ENCODE peak calls at places on chromosomes 11 and 22, in seven cellular contexts. X is MM.1S, W is PC-3, Y is aorta, Q is IMR-90, C is upper lobe of right lung, E is suprapubic skin. U is an unnamed sample.

GRCh38 chr11:16945671-16946469 is 68.3 kb downstream of the PLEKHA7 start:
- DNase-seq in Y (no peak), Q (peak), C (peak), X (peak), W (peak), E (no peak), U (peak)

GRCh38 chr11:130829801-130830562 is 86.3 kb downstream of the SNX19 start:
- DNase-seq in W (no peak), E (peak), Y (peak), Q (no peak), X (no peak), C (no peak), U (peak)

GRCh38 chr22:31284241-31284745 is 8.0 kb downstream of the PIK3IP1 start:
- DNase-seq in Y (no peak), E (no peak), W (no peak), X (no peak), Q (no peak), C (no peak), U (no peak)

GRCh38 chr11:60899021-60899936 is 7.1 kb downstream of the PRPF19 start:
- DNase-seq in Q (peak), W (peak), E (no peak), X (peak), Y (no peak), C (no peak), U (peak)

GRCh38 chr11:1303973-1304372 is 5.5 kb downstream of the TOLLIP start:
- DNase-seq in Y (peak), X (no peak), C (peak), E (peak), W (no peak), Q (no peak), U (peak)

GRCh38 chr11:105298630-105299029 is 159.1 kb upstream of the CARD18 start:
- DNase-seq in Q (peak), W (peak), C (no peak), X (no peak), Y (no peak), E (no peak), U (no peak)

GRCh38 chr11:112200252-112200651 is 24.9 kb downstream of the BCO2 start:
- DNase-seq in Y (no peak), E (no peak), C (no peak), Q (no peak), X (no peak), W (no peak), U (no peak)

GRCh38 chr11:19241260-19242183 is 777 bp upstream of the E2F8 start:
- DNase-seq in C (peak), X (peak), W (peak), Y (peak), E (peak), Q (no peak), U (no peak)

GRCh38 chr11:129846508-129847335 is 31.1 kb downstream of the TMEM45B start:
- DNase-seq in Q (peak), W (peak), E (no peak), Y (no peak), C (no peak), X (peak), U (no peak)

GRCh38 chr11:125257185-125257584 is 92.6 kb downstream of the PKNOX2 start:
- DNase-seq in X (no peak), W (peak), Y (no peak), C (no peak), Q (no peak), E (no peak), U (no peak)

GRCh38 chr22:39522567-39523300 is 2.4 kb downstream of the ATF4 start:
- DNase-seq in X (no peak), W (peak), E (no peak), C (no peak), Y (peak), Q (peak), U (peak)

GRCh38 chr22:17903564-17904295 is 120.6 kb downstream of the MICAL3 start:
- DNase-seq in Y (no peak), W (no peak), X (no peak), Q (no peak), C (no peak), E (no peak), U (no peak)

GRCh38 chr22:46079093-46079860 is 71.0 kb upstream of the PPARA start:
- DNase-seq in W (no peak), X (no peak), C (peak), E (peak), Q (no peak), Y (peak), U (no peak)

GRCh38 chr11:131993291-131993690 is 622.9 kb downstream of the NTM start:
- DNase-seq in Y (no peak), C (no peak), X (no peak), E (no peak), W (no peak), Q (peak), U (no peak)

GRCh38 chr11:57294225-57295131 is 30.3 kb downstream of the TNKS1BP1 start:
- DNase-seq in Y (no peak), W (peak), X (no peak), C (no peak), E (no peak), Q (peak), U (no peak)

GRCh38 chr11:103948331-103948730 is 88.1 kb upstream of the DDI1 start:
- DNase-seq in X (no peak), Q (no peak), C (no peak), Y (no peak), E (no peak), W (no peak), U (no peak)

GRCh38 chr11:88405853-88406252 is 68.3 kb upstream of the CTSC start:
- DNase-seq in Y (no peak), E (no peak), C (no peak), W (no peak), Q (no peak), X (no peak), U (no peak)

GRCh38 chr22:39502109-39502788 is at the start of gene MIEF1:
- DNase-seq in W (peak), Q (peak), Y (peak), E (peak), C (peak), X (peak), U (peak)

GRCh38 chr22:41841085-41841712 is 8.3 kb downstream of the SREBF2 start:
- DNase-seq in W (peak), E (no peak), C (no peak), Y (no peak), X (no peak), Q (no peak), U (no peak)

GRCh38 chr11:2685566-2686359 is 14.0 kb downstream of the KCNQ1OT1 start:
- DNase-seq in X (no peak), Y (peak), E (peak), Q (no peak), C (peak), W (no peak), U (no peak)

GRCh38 chr22:47433627-47434026 is 671.2 kb downstream of the TBC1D22A start:
- DNase-seq in X (no peak), E (no peak), Q (no peak), C (no peak), W (no peak), Y (no peak), U (no peak)

GRCh38 chr11:8070417-8071101 is 10.5 kb upstream of the TUB start:
- DNase-seq in W (peak), E (peak), X (no peak), Q (peak), C (no peak), Y (no peak), U (no peak)

GRCh38 chr11:103794262-103794661 is 242.2 kb upstream of the DDI1 start:
- DNase-seq in X (no peak), Q (no peak), Y (no peak), E (no peak), W (no peak), C (no peak), U (no peak)

GRCh38 chr11:6646040-6646439 is 9.6 kb downstream of the DCHS1 start:
- DNase-seq in C (no peak), Q (peak), X (no peak), E (no peak), Y (no peak), W (no peak), U (no peak)

GRCh38 chr11:77066229-77067023 is at the start of gene CAPN5:
- DNase-seq in W (peak), C (peak), Q (peak), Y (peak), X (peak), E (peak), U (peak)

GRCh38 chr11:77069336-77069968 is 2.7 kb downstream of the CAPN5 start:
- DNase-seq in Q (no peak), Y (no peak), X (no peak), C (peak), W (no peak), E (peak), U (peak)

GRCh38 chr11:77068461-77069335 is 1.9 kb downstream of the CAPN5 start:
- DNase-seq in E (peak), C (peak), X (no peak), Y (no peak), Q (no peak), W (no peak), U (no peak)

GRCh38 chr11:77065878-77066228 is 918 bp upstream of the CAPN5 start:
- DNase-seq in Q (peak), Y (no peak), W (no peak), C (peak), E (peak), X (no peak), U (peak)

DNA sequence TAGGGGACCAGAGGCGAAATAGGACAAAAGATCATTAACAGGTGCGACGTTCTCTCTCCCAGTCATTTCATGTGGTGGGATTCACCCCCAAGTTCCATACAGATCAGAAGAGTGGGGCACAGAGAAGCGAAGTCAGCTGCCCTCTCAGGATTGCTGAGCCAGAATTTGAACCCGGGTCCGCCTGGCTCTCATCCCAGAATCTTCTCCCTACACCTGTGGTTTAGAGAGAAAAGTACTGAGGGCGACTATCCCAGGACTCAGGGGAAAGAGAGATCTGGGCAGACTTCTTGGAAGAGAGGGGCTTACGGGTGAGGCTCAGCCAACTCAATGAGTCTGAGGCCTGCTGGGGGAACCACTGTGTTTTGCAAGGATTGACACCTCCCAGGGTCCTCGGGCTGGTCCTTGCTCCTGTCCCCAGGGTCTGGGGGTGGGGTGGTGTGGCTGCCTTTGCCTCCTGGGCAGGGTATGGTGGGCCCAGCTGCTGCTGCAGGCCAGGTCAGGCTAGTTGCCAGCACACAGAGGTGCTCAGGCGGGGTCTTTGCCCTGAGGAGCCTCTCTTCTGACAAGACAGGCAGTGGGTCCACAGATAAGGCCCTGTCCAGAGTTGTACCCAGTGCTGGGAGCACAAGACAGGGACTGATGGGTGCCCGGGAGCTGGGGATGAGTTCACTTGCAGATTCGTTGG is 1.1 kb downstream of the CAPN5 start:
- DNase-seq in E (peak), W (no peak), Q (no peak), X (no peak), C (peak), Y (no peak), U (no peak)
- H3K4me3 ChIP-seq in E (peak), W (peak), Q (peak), X (no peak), C (no peak), Y (no peak), U (peak)

GRCh38 chr11:133413726-133414125 is 118.6 kb downstream of the OPCML start:
- DNase-seq in W (no peak), Y (no peak), E (no peak), C (no peak), Q (no peak), X (no peak), U (no peak)
- H3K4me3 ChIP-seq in W (no peak), Y (no peak), E (no peak), C (no peak), Q (no peak), X (no peak), U (no peak)

GRCh38 chr11:10051868-10052586 is 242.0 kb downstream of the SBF2 start:
- DNase-seq in E (no peak), C (no peak), Q (peak), X (no peak), Y (no peak), W (no peak), U (no peak)
- H3K4me3 ChIP-seq in E (no peak), C (no peak), Q (no peak), X (no peak), Y (no peak), W (no peak), U (no peak)

GRCh38 chr22:35663371-35663770 is 15.1 kb downstream of the APOL6 start:
- DNase-seq in E (no peak), Q (no peak), X (no peak), W (no peak), Y (no peak), C (no peak), U (no peak)

GRCh38 chr22:35661377-35661937 is 13.2 kb downstream of the APOL6 start:
- DNase-seq in X (no peak), C (no peak), W (no peak), Q (peak), E (no peak), Y (no peak), U (no peak)

DNA sequence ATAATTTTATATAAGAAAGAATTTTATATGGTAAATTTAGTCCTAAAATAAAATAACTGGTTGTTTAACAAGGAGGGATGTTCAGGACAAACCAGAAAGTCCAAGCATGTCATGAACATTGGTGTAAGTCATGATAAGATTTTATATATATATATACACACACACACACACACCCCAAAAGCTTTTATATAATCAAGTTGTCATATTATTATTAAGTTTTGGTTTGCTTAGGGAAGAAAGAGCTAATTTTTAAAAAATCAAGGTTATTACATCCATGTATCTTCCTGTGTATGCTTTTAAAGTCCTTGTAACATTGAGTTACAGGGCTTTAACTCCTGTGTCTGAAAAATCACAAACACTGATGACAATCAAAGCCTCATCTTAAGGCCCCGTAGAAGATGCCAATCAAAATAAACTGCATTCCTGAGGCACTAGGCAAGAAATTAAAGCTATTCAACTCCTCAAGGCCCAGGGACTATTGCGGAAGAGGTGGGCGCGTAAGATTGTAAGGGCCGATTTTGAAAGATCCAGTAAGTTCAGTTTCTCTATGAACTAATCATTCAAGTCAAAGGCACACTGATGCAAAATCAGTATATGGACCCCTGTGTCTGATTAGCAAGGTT is 16.8 kb downstream of the APOL6 start:
- DNase-seq in Y (no peak), X (no peak), Q (no peak), W (no peak), E (no peak), C (no peak), U (no peak)
- H3K4me3 ChIP-seq in Y (no peak), X (no peak), Q (no peak), W (no peak), E (no peak), C (no peak), U (no peak)

DNA sequence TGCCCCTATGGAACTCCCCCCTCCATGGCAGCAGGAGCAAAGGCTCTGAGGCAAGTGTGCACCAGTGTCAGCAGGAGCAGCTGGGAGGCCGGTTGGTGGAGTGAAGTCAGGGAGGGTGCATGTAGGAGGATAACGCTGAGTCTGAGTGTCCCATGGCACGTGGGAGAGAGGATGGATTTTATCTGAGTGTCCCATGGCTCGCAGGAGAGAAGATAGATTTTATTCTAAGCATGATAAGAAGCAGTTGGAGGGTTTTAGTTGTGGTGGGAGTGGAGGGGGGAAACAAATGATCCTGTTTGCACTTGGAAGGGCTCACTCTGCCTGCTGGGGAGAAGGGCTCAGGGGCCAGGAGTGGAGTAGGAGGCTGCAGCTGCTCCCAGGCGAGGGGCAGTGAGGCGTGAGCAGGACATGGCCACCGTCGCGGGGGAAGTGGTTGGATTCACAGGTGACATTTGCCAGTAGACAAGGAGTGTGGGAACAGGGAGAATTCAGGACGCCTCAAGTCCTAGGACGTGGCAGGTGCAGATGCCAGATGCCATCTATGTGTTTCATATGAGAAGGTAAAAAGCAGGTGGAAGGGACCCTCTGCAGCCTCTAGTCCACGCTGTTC is 33.6 kb upstream of the PARVG start:
- DNase-seq in E (no peak), C (no peak), Y (peak), X (no peak), Q (no peak), W (no peak), U (no peak)
- H3K4me3 ChIP-seq in E (no peak), C (no peak), Y (no peak), X (no peak), Q (no peak), W (no peak), U (no peak)

GRCh38 chr22:19722915-19723164 is 499 bp upstream of the GP1BB start:
- DNase-seq in Q (no peak), C (no peak), W (no peak), E (no peak), X (no peak), Y (no peak), U (no peak)
- H3K4me3 ChIP-seq in Q (no peak), C (no peak), W (no peak), E (no peak), X (no peak), Y (no peak), U (no peak)

GRCh38 chr11:48036011-48036410 is 55.7 kb downstream of the PTPRJ start:
- DNase-seq in E (no peak), Q (peak), Y (no peak), C (no peak), W (no peak), X (no peak), U (no peak)

GRCh38 chr11:48036466-48036865 is 56.1 kb downstream of the PTPRJ start:
- DNase-seq in C (no peak), Q (peak), X (no peak), E (no peak), Y (no peak), W (no peak), U (no peak)

GRCh38 chr11:48034926-48035876 is 54.8 kb downstream of the PTPRJ start:
- DNase-seq in E (peak), Q (no peak), Y (peak), C (no peak), W (no peak), X (no peak), U (no peak)

GRCh38 chr11:48040830-48041444 is 60.6 kb downstream of the PTPRJ start:
- DNase-seq in Y (no peak), E (no peak), C (no peak), W (no peak), X (no peak), Q (no peak), U (no peak)

DNA sequence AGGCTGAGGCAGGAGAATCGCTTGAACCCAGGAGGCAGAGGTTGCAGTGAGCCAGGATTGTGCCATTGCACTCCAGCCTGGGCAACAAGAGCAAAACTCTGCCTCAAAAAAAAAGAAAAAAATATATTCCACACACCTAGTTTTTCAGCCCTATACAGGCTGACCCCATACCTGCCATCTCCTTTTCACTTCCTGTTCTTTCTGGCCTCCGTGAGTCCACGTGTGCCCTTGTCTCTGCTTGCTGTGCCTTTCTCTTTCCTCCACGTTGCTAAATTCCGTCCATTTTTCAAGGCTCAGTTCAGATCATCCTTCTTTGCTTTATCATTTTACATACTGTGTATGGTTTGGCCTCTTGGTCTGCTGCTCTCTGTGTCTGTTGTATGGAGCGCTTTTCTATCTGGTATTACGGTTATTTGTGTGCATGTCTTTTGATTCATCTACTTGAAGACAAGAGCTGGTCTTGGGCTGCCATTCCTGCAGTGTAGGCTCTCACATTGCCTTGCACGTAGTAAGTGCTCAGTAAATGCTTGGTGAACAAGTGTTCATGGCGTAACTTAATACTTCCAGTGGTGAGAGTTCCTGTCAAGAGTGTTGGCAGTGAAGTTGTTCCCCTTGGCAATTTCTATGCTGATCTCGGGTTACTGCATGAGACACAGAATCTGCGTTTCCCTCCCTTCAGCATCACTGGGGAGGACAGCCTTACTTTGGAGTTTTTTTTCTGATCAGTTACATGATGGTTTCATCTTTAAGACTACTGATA is 57.5 kb downstream of the PTPRJ start:
- DNase-seq in C (no peak), X (no peak), Y (no peak), E (no peak), Q (peak), W (peak), U (no peak)
- H3K4me3 ChIP-seq in C (no peak), X (no peak), Y (no peak), E (no peak), Q (no peak), W (no peak), U (no peak)

DNA sequence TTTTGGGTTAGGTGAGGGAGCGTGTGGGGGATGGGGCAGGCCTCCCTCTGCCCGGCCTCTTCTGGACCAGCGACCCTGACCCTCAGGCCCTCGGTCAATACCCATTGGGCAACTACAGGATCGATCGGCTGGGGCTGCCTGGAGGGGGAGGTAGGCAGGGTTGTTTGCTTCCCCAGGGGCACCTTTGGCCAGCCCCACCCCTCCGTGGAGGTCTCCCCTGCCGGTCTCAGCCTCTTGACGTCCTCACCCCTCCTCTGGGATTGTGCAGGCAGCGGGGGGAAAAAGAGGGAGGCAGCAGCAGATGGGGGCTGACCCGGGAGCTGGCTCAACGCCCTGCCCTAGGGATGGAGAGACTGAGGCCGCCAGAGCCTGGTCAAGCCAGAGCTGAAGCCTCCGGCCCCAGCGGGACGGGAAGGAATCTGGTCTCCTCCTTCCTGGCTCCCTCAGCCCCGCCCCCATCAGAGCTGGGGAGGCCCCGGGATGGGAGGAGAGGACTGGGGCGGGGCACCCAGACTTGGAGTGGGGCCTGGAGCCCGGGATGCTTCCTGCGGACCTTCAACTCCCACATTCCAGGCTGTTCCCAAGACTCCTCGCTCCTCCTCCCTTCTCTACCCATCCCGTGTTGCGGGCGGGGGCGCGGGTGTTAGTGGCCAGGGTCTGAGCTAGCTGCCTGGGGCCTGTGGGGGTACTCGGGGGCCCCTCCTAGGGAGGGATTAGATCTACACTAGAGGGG is 14.4 kb upstream of the CDC42EP1 start:
- DNase-seq in Q (peak), C (peak), E (peak), X (no peak), Y (peak), W (peak), U (peak)
- H3K4me3 ChIP-seq in Q (peak), C (peak), E (peak), X (no peak), Y (no peak), W (no peak), U (peak)

U was measured in ovary.